ENCODE peak calls at places on chromosomes 12 and 14, in seven cellular contexts. F is tibial nerve; M is fibroblast of lung; P is GM12878; E is CD8-positive, alpha-beta T cell; G is MG63; K is OCI-LY7. S is an unnamed sample.

GRCh38 chr12:19833775-19834501 is 394.6 kb downstream of the AEBP2 start:
- DNase-seq in G (no peak), K (no peak), F (no peak), P (no peak), E (no peak), M (peak; percentile 32), S (no peak)

GRCh38 chr12:131860472-131861260 is 32.5 kb downstream of the MMP17 start:
- DNase-seq in F (peak; percentile 36), P (no peak), M (peak; percentile 90), E (no peak), K (no peak), G (peak; percentile 89), S (no peak)

GRCh38 chr12:24823808-24824515 is 124.9 kb downstream of the BCAT1 start:
- DNase-seq in P (peak; percentile 65), G (no peak), E (no peak), F (no peak), M (no peak), K (no peak), S (no peak)

GRCh38 chr12:132726386-132726785 is 15.7 kb downstream of the PGAM5 start:
- DNase-seq in F (no peak), K (no peak), G (no peak), E (no peak), M (no peak), P (no peak), S (no peak)

GRCh38 chr12:91332305-91332704 is 149.7 kb upstream of the DCN start:
- DNase-seq in M (peak; percentile 65), P (no peak), E (no peak), G (no peak), F (no peak), K (no peak), S (no peak)

GRCh38 chr12:18895946-18896345 is 158.0 kb downstream of the CAPZA3 start:
- DNase-seq in P (no peak), M (no peak), F (no peak), E (no peak), G (no peak), K (no peak), S (no peak)

GRCh38 chr14:104444159-104445030 is 135.2 kb upstream of the C14orf180 start:
- DNase-seq in E (no peak), G (no peak), K (no peak), P (no peak), M (no peak), F (no peak), S (no peak)

GRCh38 chr14:54346257-54346656 is 50.5 kb upstream of the CDKN3 start:
- DNase-seq in P (no peak), K (no peak), M (no peak), G (no peak), E (no peak), F (no peak), S (no peak)

GRCh38 chr14:96042218-96042930 is 3.2 kb downstream of the C14orf132 start:
- DNase-seq in P (no peak), K (no peak), M (peak; percentile 61), G (peak; percentile 36), F (no peak), E (no peak), S (peak; percentile 43)

GRCh38 chr14:101567252-101567651 is 6.0 kb downstream of the DIO3 start:
- DNase-seq in F (no peak), P (no peak), G (no peak), M (no peak), K (no peak), E (no peak), S (no peak)

GRCh38 chr12:121805171-121805687 is 1.4 kb downstream of the SETD1B start:
- DNase-seq in F (no peak), M (peak; percentile 56), E (no peak), K (peak; percentile 53), P (no peak), G (no peak), S (no peak)

GRCh38 chr12:123036471-123037285 is 56.2 kb downstream of the ARL6IP4 start:
- DNase-seq in E (no peak), F (no peak), K (no peak), M (no peak), P (no peak), G (no peak), S (no peak)

GRCh38 chr12:109567296-109567695 is 6.0 kb downstream of the MMAB start:
- DNase-seq in K (no peak), F (no peak), P (no peak), M (no peak), G (no peak), E (no peak), S (no peak)

GRCh38 chr14:104972301-104973211 is 5.6 kb downstream of the AHNAK2 start:
- DNase-seq in E (no peak), M (peak; percentile 57), G (peak; percentile 90), P (no peak), K (no peak), F (peak; percentile 53), S (no peak)

GRCh38 chr12:65192963-65193516 is 23.7 kb downstream of the LEMD3 start:
- DNase-seq in M (peak; percentile 14), F (no peak), E (no peak), P (no peak), K (no peak), G (no peak), S (no peak)

GRCh38 chr14:104421401-104421821 is 158.2 kb upstream of the C14orf180 start:
- DNase-seq in K (no peak), F (no peak), P (no peak), G (no peak), M (no peak), E (no peak), S (no peak)

GRCh38 chr14:32611752-32612151 is 282.7 kb downstream of the AKAP6 start:
- DNase-seq in P (no peak), M (peak; percentile 82), K (no peak), F (no peak), E (no peak), G (no peak), S (no peak)

GRCh38 chr12:51977320-51977753 is 25.8 kb downstream of the ACVR1B start:
- DNase-seq in K (no peak), E (no peak), G (no peak), P (no peak), M (no peak), F (no peak), S (no peak)

GRCh38 chr14:37223947-37224474 is 26.3 kb downstream of the MIPOL1 start:
- DNase-seq in G (no peak), F (no peak), M (no peak), K (no peak), E (no peak), P (no peak), S (no peak)

GRCh38 chr12:52327830-52328500 is 6.8 kb upstream of the KRT83 start:
- DNase-seq in F (no peak), E (no peak), M (no peak), P (no peak), K (no peak), G (no peak), S (no peak)

GRCh38 chr12:117231750-117232149 is 41.5 kb upstream of the FBXO21 start:
- DNase-seq in K (no peak), P (no peak), E (no peak), M (no peak), G (no peak), F (no peak), S (no peak)

GRCh38 chr12:55653031-55653430 is 16.3 kb downstream of the OR10P1 start:
- DNase-seq in K (no peak), G (no peak), F (no peak), P (no peak), E (no peak), M (no peak), S (no peak)

GRCh38 chr14:41749425-41749824 is 142.7 kb downstream of the LRFN5 start:
- DNase-seq in P (no peak), E (no peak), G (no peak), F (no peak), K (no peak), M (peak; percentile 40), S (no peak)

GRCh38 chr12:109726106-109726497 is 12.5 kb downstream of the FAM222A start:
- DNase-seq in M (no peak), E (no peak), G (no peak), F (no peak), K (no peak), P (no peak), S (no peak)

GRCh38 chr12:52585951-52586350 is 12.3 kb upstream of the KRT74 start:
- DNase-seq in M (no peak), G (no peak), F (no peak), E (peak; percentile 68), K (no peak), P (no peak), S (no peak)

GRCh38 chr14:36509056-36509917 is 10.7 kb downstream of the NKX2-1 start:
- DNase-seq in G (no peak), E (no peak), P (no peak), M (no peak), F (no peak), K (no peak), S (no peak)

GRCh38 chr12:57215668-57216013 is 953 bp upstream of the NXPH4 start:
- DNase-seq in P (no peak), K (no peak), F (no peak), M (no peak), E (no peak), G (peak; percentile 28), S (no peak)
- H3K4me3 ChIP-seq in P (peak overlapping the region; percentile 50), K (peak overlapping the region; percentile 53), F (no peak overlapping the region), M (peak overlapping the region; percentile 51), E (peak overlapping the region; percentile 13), G (no peak overlapping the region), S (no peak overlapping the region)

GRCh38 chr12:31832740-31833540 is 104.1 kb upstream of the AMN1 start:
- DNase-seq in F (no peak), P (peak; percentile 73), E (peak; percentile 3), M (no peak), K (peak; percentile 52), G (no peak), S (no peak)
- H3K4me3 ChIP-seq in F (no peak overlapping the region), P (no peak overlapping the region), E (peak overlapping the region; percentile 1), M (no peak overlapping the region), K (no peak overlapping the region), G (no peak overlapping the region), S (no peak overlapping the region)

GRCh38 chr14:99263564-99264330 is 8.2 kb downstream of the BCL11B start:
- DNase-seq in E (no peak), M (no peak), P (no peak), F (no peak), K (no peak), G (no peak), S (no peak)

GRCh38 chr14:99260652-99261551 is 11.1 kb downstream of the BCL11B start:
- DNase-seq in M (no peak), G (no peak), E (no peak), P (no peak), F (no peak), K (peak; percentile 4), S (no peak)

GRCh38 chr14:99261916-99262787 is 9.8 kb downstream of the BCL11B start:
- DNase-seq in E (peak; percentile 78), G (no peak), M (no peak), K (no peak), F (no peak), P (no peak), S (no peak)

GRCh38 chr14:99264691-99265090 is 7.3 kb downstream of the BCL11B start:
- DNase-seq in F (no peak), G (no peak), K (no peak), P (no peak), E (no peak), M (no peak), S (no peak)

GRCh38 chr14:99262977-99263448 is 9.0 kb downstream of the BCL11B start:
- DNase-seq in F (no peak), K (no peak), M (no peak), P (no peak), G (no peak), E (no peak), S (no peak)
- H3K4me3 ChIP-seq in F (no peak overlapping the region), K (no peak overlapping the region), M (no peak overlapping the region), P (no peak overlapping the region), G (no peak overlapping the region), E (peak overlapping the region; percentile 87), S (no peak overlapping the region)

GRCh38 chr12:96985515-96986362 is 78.7 kb downstream of the NEDD1 start:
- DNase-seq in P (no peak), M (no peak), E (peak; percentile 19), F (no peak), K (peak; percentile 27), G (no peak), S (no peak)
- H3K4me3 ChIP-seq in P (peak overlapping the region; percentile 28), M (peak overlapping the region; percentile 56), E (peak overlapping the region; percentile 51), F (peak overlapping the region; percentile 30), K (no peak overlapping the region), G (no peak overlapping the region), S (peak overlapping the region; percentile 41)